ENCODE peak calls at places on chromosomes 13 and 19, in five cellular contexts. N is fibroblast of lung, P is A549, E is substantia nigra, K is K562. R is an unnamed sample.

GRCh38 chr13:41515491-41516139 is 58.3 kb downstream of the RGCC start:
- DNase-seq in N (no peak), P (no peak), E (no peak), K (no peak), R (no peak)

GRCh38 chr19:1417681-1418493 is 10.5 kb downstream of the DAZAP1 start:
- DNase-seq in N (no peak), P (no peak), E (no peak), K (no peak), R (no peak)

GRCh38 chr19:50510700-50511068 is 307 bp downstream of the JOSD2 start:
- DNase-seq in N (peak; percentile 5), P (no peak), E (no peak), K (no peak), R (no peak)

GRCh38 chr13:70366720-70367119 is 258.5 kb upstream of the KLHL1 start:
- DNase-seq in N (no peak), P (no peak), E (no peak), K (no peak), R (no peak)

GRCh38 chr13:114123876-114124275 is 8.5 kb downstream of the RASA3 start:
- DNase-seq in N (no peak), P (no peak), E (no peak), K (no peak), R (no peak)

GRCh38 chr13:44815507-44816074 is 173.7 kb downstream of the NUFIP1 start:
- DNase-seq in N (peak; percentile 92), P (peak; percentile 75), E (no peak), K (no peak), R (peak; percentile 67)

GRCh38 chr13:80783926-80784325 is 443.0 kb upstream of the SPRY2 start:
- DNase-seq in N (peak; percentile 93), P (no peak), E (peak; percentile 11), K (no peak), R (no peak)

GRCh38 chr13:110352735-110353134 is 45.7 kb downstream of the COL4A2 start:
- DNase-seq in N (no peak), P (no peak), E (no peak), K (peak; percentile 21), R (no peak)

GRCh38 chr13:114105351-114106225 is 26.8 kb downstream of the RASA3 start:
- DNase-seq in N (no peak), P (no peak), E (no peak), K (no peak), R (no peak)

GRCh38 chr19:48738557-48739399 is 1.6 kb downstream of the RASIP1 start:
- DNase-seq in N (peak; percentile 63), P (peak; percentile 87), E (peak; percentile 96), K (peak; percentile 98), R (peak; percentile 43)

GRCh38 chr19:9917322-9917721 is 19.0 kb downstream of the OLFM2 start:
- DNase-seq in N (peak; percentile 43), P (peak; percentile 80), E (peak; percentile 8), K (peak; percentile 80), R (peak; percentile 35)

GRCh38 chr19:2207991-2208860 is 27.9 kb downstream of the PLEKHJ1 start:
- DNase-seq in N (peak; percentile 61), P (no peak), E (no peak), K (peak; percentile 61), R (no peak)

GRCh38 chr19:43553656-43554055 is 20.7 kb downstream of the ZNF575 start:
- DNase-seq in N (no peak), P (no peak), E (no peak), K (no peak), R (no peak)

GRCh38 chr19:41309225-41310030 is 544 bp upstream of the CCDC97 start:
- DNase-seq in N (peak; percentile 20), P (no peak), E (no peak), K (no peak), R (no peak)

GRCh38 chr13:31946091-31946770 is 85.3 kb upstream of the FRY start:
- DNase-seq in N (no peak), P (no peak), E (no peak), K (no peak), R (no peak)

DNA sequence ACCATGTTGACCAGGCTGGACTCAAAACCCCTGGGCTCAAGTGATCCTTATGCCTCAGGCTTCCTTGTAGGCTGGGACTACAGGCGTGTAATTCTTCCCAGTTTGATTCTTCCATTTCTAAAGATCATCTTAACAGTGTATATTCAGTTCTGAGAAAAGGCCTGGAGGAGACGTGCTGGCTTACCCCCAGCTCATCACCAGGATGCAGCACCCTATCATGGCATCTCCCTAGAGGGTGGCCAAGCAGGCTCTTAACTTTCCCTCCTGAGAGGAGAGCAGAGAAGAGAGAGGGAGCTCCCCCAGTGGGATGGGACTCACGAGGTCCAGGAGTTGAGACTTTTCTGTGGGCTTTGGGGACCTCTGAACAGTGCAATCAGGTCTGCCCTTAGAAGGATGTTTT is 2.1 kb upstream of the TUBA3C start:
- DNase-seq in N (no peak), P (no peak), E (no peak), K (no peak), R (no peak)
- H3K27ac ChIP-seq in N (no peak overlapping the region), P (no peak overlapping the region), E (no peak overlapping the region), K (no peak overlapping the region), R (no peak overlapping the region)

GRCh38 chr13:23966221-23966690 is 69.0 kb upstream of the C1QTNF9B start:
- DNase-seq in N (no peak), P (no peak), E (peak; percentile 13), K (no peak), R (no peak)

GRCh38 chr13:23969672-23970071 is 72.4 kb upstream of the C1QTNF9B start:
- DNase-seq in N (peak; percentile 35), P (no peak), E (no peak), K (no peak), R (peak; percentile 3)

GRCh38 chr13:23963947-23964346 is 66.6 kb upstream of the C1QTNF9B start:
- DNase-seq in N (peak; percentile 42), P (no peak), E (no peak), K (no peak), R (no peak)

GRCh38 chr13:23965346-23965745 is 68.0 kb upstream of the C1QTNF9B start:
- DNase-seq in N (no peak), P (no peak), E (no peak), K (no peak), R (no peak)

GRCh38 chr13:23966691-23967615 is 69.7 kb upstream of the C1QTNF9B start:
- DNase-seq in N (peak; percentile 28), P (no peak), E (no peak), K (no peak), R (no peak)
- H3K27ac ChIP-seq in N (no peak overlapping the region), P (no peak overlapping the region), E (peak overlapping the region; percentile 69), K (no peak overlapping the region), R (no peak overlapping the region)

GRCh38 chr19:37973666-37974065 is 66.7 kb downstream of the SIPA1L3 start:
- DNase-seq in N (no peak), P (no peak), E (no peak), K (no peak), R (no peak)
- H3K27ac ChIP-seq in N (no peak overlapping the region), P (no peak overlapping the region), E (no peak overlapping the region), K (no peak overlapping the region), R (no peak overlapping the region)

GRCh38 chr13:99356216-99357089 is 49.3 kb upstream of the GPR183 start:
- DNase-seq in N (peak; percentile 87), P (no peak), E (no peak), K (no peak), R (peak; percentile 95)
- H3K27ac ChIP-seq in N (peak overlapping the region; percentile 55), P (no peak overlapping the region), E (no peak overlapping the region), K (peak overlapping the region; percentile 90), R (peak overlapping the region; percentile 92)

GRCh38 chr19:56404705-56405056 is 549 bp downstream of the ZNF583 start:
- DNase-seq in N (no peak), P (no peak), E (no peak), K (peak; percentile 22), R (no peak)
- H3K27ac ChIP-seq in N (peak overlapping the region; percentile 91), P (peak overlapping the region; percentile 94), E (peak overlapping the region; percentile 98), K (peak overlapping the region; percentile 89), R (no peak overlapping the region)

DNA sequence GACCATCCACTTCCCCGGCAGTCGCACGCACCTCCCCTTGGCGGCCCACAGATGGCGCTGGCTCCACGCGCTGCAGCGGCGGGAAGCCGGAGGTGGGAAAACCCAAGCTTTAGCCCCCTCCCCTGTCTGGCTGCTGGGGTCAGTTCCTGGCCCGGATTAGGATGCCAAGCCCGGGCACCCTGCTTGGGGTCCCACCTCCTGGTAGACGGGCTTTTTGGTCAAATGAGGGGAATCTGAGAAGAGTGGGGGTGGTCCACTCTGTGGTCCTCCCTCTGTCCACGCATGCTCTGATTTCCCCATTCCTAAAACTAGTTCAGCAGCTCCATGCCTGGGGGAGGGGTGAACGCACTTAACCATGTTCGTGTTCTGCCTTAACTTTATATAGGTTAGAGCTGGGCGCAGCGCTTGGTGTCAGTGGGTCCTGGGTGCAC is 8.1 kb upstream of the ADGRE2 start:
- DNase-seq in N (peak; percentile 8), P (peak; percentile 25), E (no peak), K (peak; percentile 74), R (no peak)
- H3K27ac ChIP-seq in N (no peak overlapping the region), P (peak overlapping the region; percentile 64), E (no peak overlapping the region), K (no peak overlapping the region), R (no peak overlapping the region)

GRCh38 chr13:28559636-28560259 is 64.8 kb upstream of the FLT1 start:
- DNase-seq in N (no peak), P (no peak), E (no peak), K (no peak), R (no peak)

GRCh38 chr13:28557725-28558124 is 62.8 kb upstream of the FLT1 start:
- DNase-seq in N (no peak), P (no peak), E (no peak), K (no peak), R (no peak)

GRCh38 chr13:28560612-28561011 is 65.7 kb upstream of the FLT1 start:
- DNase-seq in N (no peak), P (no peak), E (no peak), K (no peak), R (no peak)

GRCh38 chr13:28558567-28558966 is 63.6 kb upstream of the FLT1 start:
- DNase-seq in N (peak; percentile 26), P (no peak), E (peak; percentile 29), K (no peak), R (peak; percentile 86)

DNA sequence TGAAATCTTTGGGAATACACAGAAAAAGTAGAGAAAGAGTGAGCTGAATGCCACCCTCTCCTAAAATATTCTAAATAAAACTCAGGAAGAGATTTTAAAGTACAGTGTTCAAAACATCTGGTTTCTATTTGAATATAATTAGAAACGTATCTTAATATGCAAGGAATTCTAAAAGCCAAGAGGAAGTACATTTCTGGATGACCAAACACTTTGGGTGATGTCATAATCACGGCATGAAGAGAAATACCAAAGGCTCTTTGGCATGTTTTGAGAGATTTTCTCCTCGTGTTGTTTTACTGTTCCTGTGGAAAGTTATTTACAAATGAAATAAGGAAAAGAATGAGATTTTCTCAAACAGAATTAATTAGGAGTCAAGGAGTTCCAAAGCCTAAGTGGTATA is 63.2 kb upstream of the FLT1 start:
- DNase-seq in N (peak; percentile 88), P (no peak), E (no peak), K (no peak), R (peak; percentile 88)
- H3K27ac ChIP-seq in N (peak overlapping the region; percentile 89), P (no peak overlapping the region), E (no peak overlapping the region), K (no peak overlapping the region), R (peak overlapping the region; percentile 99)

DNA sequence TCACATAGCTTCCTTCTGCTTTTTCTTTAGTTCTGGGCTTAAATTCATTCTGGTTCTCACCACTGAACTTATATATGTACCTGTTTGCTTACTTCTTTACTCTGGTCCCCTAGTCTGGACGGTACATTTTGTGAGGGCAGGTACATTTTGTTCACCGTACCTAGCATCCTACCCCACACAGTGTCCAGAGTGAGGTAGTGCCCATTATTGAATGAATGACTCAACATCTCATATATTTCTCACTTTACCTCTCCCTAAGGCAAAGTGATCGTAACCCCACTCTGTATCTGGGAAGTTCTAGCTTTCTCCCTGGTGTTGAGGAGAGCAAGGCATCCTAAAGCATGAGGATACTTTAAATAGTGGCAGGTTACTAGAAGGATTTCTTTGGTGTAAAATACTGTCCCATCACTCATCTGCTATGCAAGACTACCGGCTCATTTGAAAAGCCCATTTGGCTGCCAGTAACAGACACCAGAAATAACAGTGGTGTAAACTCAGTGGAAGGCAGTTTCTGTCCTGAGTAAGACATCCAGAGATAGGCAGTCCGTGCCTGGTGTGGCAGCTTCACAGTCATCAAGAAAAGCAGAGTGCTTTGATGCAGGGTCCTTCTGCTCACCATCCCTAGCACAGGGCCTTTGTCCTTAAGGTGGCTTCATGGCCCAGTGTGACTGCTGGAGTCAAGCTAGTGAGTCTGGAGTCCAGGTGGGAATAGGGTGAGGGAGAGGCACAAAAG is 111.9 kb downstream of the SIPA1L3 start:
- DNase-seq in N (no peak), P (no peak), E (no peak), K (no peak), R (no peak)
- H3K27ac ChIP-seq in N (no peak overlapping the region), P (no peak overlapping the region), E (no peak overlapping the region), K (no peak overlapping the region), R (no peak overlapping the region)